ENCODE peak calls at places on chromosome 3, in nine cellular contexts. P, B, I, V, E, K, H, Q and L are unnamed samples.

GRCh38 chr3:58383476-58383875 is 50.2 kb downstream of the PDHB start:
- DNase-seq in P (peak), B (no peak), I (no peak), V (no peak), E (peak), K (no peak), H (peak), Q (peak), L (no peak)

GRCh38 chr3:123808812-123809211 is 75.3 kb downstream of the MYLK start:
- DNase-seq in P (no peak), B (no peak), I (no peak), V (no peak), E (no peak), K (no peak), H (no peak), Q (no peak), L (no peak)

GRCh38 chr3:110984456-110985250 is 87.0 kb upstream of the NECTIN3 start:
- DNase-seq in P (peak), B (no peak), I (no peak), V (no peak), E (no peak), K (no peak), H (no peak), Q (peak), L (no peak)

GRCh38 chr3:20280257-20280656 is 94.3 kb upstream of the SGO1 start:
- DNase-seq in P (no peak), B (no peak), I (no peak), V (no peak), E (no peak), K (no peak), H (no peak), Q (no peak), L (no peak)

GRCh38 chr3:177935008-177935407 is 601.2 kb upstream of the KCNMB2 start:
- DNase-seq in P (no peak), B (no peak), I (no peak), V (no peak), E (no peak), K (no peak), H (no peak), Q (no peak), L (no peak)

GRCh38 chr3:124351430-124352142 is 359.7 kb upstream of the ROPN1 start:
- DNase-seq in P (peak), B (no peak), I (no peak), V (peak), E (peak), K (peak), H (peak), Q (peak), L (peak)

GRCh38 chr3:194879991-194880939 is 194.6 kb downstream of the FAM43A start:
- DNase-seq in P (no peak), B (peak), I (no peak), V (no peak), E (peak), K (peak), H (peak), Q (no peak), L (no peak)

GRCh38 chr3:17505856-17506255 is 236.6 kb downstream of the TBC1D5 start:
- DNase-seq in P (no peak), B (no peak), I (no peak), V (no peak), E (peak), K (no peak), H (peak), Q (no peak), L (no peak)

GRCh38 chr3:44988073-44988472 is 12.0 kb downstream of the EXOSC7 start:
- DNase-seq in P (no peak), B (no peak), I (no peak), V (no peak), E (no peak), K (no peak), H (no peak), Q (peak), L (no peak)

GRCh38 chr3:44509985-44510360 is 32.5 kb upstream of the ZNF445 start:
- DNase-seq in P (peak), B (no peak), I (no peak), V (no peak), E (peak), K (no peak), H (peak), Q (peak), L (peak)

GRCh38 chr3:71010731-71011455 is 572.6 kb downstream of the FOXP1 start:
- DNase-seq in P (peak), B (no peak), I (no peak), V (no peak), E (no peak), K (no peak), H (no peak), Q (no peak), L (peak)

GRCh38 chr3:141454055-141454454 is 32.8 kb upstream of the RASA2 start:
- DNase-seq in P (no peak), B (no peak), I (no peak), V (no peak), E (no peak), K (no peak), H (no peak), Q (no peak), L (no peak)

GRCh38 chr3:106048946-106049481 is 180.2 kb upstream of the CBLB start:
- DNase-seq in P (no peak), B (no peak), I (no peak), V (no peak), E (peak), K (no peak), H (no peak), Q (no peak), L (no peak)

GRCh38 chr3:55434789-55435188 is 52.3 kb downstream of the WNT5A start:
- DNase-seq in P (peak), B (no peak), I (no peak), V (peak), E (peak), K (no peak), H (no peak), Q (peak), L (peak)

GRCh38 chr3:102124301-102125158 is 275.2 kb downstream of the NFKBIZ start:
- DNase-seq in P (peak), B (no peak), I (no peak), V (no peak), E (peak), K (no peak), H (peak), Q (peak), L (no peak)

GRCh38 chr3:123791898-123792297 is 92.2 kb downstream of the MYLK start:
- DNase-seq in P (no peak), B (no peak), I (no peak), V (no peak), E (peak), K (no peak), H (peak), Q (no peak), L (no peak)

GRCh38 chr3:10012106-10012505 is 14.1 kb upstream of the FANCD2 start:
- DNase-seq in P (no peak), B (no peak), I (peak), V (no peak), E (no peak), K (no peak), H (no peak), Q (no peak), L (no peak)

GRCh38 chr3:38960953-38961622 is 90.7 kb downstream of the SCN11A start:
- DNase-seq in P (peak), B (peak), I (no peak), V (peak), E (peak), K (peak), H (peak), Q (peak), L (peak)

GRCh38 chr3:168284728-168285127 is 189.0 kb upstream of the GOLIM4 start:
- DNase-seq in P (no peak), B (no peak), I (no peak), V (no peak), E (no peak), K (no peak), H (no peak), Q (no peak), L (no peak)
- TF ChIP-seq CTCF in P (no peak), B (no peak), I (no peak), V (no peak), E (no peak), K (no peak), H (no peak), Q (no peak), L (no peak)

GRCh38 chr3:158456114-158456513 is 114.9 kb upstream of the MLF1 start:
- DNase-seq in P (no peak), B (no peak), I (no peak), V (no peak), E (no peak), K (no peak), H (no peak), Q (no peak), L (no peak)
- TF ChIP-seq CTCF in P (no peak), B (no peak), I (no peak), V (no peak), E (no peak), K (no peak), H (no peak), Q (no peak), L (no peak)

DNA sequence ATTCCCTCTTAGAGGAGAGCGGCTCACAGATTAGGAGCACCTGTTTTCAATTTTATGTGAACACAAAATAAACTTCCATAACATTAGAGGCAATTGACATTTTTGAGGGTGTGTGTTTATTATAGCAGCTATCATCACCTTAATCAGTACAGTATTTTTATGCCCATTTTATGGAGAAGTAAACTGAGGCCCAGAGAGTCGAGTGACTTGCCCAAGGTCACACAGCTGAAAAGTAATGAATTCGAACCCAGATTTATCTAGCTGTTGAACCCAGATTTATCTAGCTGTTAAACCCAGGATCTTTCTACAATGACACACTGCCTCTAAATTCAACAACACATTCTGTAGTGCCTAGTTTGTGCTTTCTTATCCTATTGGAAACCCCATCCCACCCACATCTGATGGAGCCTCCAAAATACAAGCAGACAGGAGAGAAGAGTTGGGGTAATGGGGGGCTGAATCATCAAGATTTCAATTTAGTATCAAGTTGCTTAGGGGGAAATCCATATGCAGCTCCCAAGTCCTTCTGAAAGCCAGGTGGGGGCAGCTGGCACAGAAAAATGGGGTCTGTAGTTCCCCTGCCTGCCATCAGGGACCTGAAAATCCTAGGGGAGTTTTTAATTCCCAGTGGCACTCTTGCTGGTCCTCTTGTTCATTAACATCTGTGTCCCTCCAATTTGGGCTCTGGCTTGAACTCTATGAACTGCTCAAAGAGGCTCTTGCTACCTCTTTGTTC is 50.4 kb upstream of the TRA2B start:
- DNase-seq in P (no peak), B (no peak), I (no peak), V (no peak), E (no peak), K (no peak), H (no peak), Q (no peak), L (no peak)
- TF ChIP-seq CTCF in P (no peak), B (no peak), I (no peak), V (no peak), E (no peak), K (no peak), H (no peak), Q (no peak), L (no peak)

GRCh38 chr3:170368921-170369320 is 11.4 kb downstream of the SKIL start:
- DNase-seq in P (no peak), B (no peak), I (no peak), V (no peak), E (no peak), K (no peak), H (no peak), Q (peak), L (no peak)
- TF ChIP-seq CTCF in P (peak), B (no peak), I (peak), V (peak), E (peak), K (peak), H (peak), Q (peak), L (no peak)